ENCODE peak calls at places on chromosomes 4 and X, in six cellular contexts. Z, D, H, B, J and F are unnamed samples.

GRCh38 chr4:7526929-7527535 is 92.3 kb upstream of the PSAPL1 start:
- DNase-seq in H (no peak), J (no peak), D (no peak), Z (no peak), B (no peak), F (no peak)

GRCh38 chrX:63656871-63657580 is 128.0 kb downstream of the ARHGEF9 start:
- DNase-seq in J (no peak), B (no peak), Z (no peak), H (no peak), D (peak), F (no peak)

GRCh38 chr4:40419231-40419912 is 84.2 kb downstream of the CHRNA9 start:
- DNase-seq in H (no peak), B (no peak), J (no peak), Z (no peak), D (no peak), F (no peak)

GRCh38 chr4:38663021-38663800 is 788 bp upstream of the KLF3 start:
- DNase-seq in D (peak), J (no peak), Z (no peak), H (peak), B (no peak), F (no peak)

GRCh38 chr4:153013202-153013988 is 77.3 kb downstream of the FHDC1 start:
- DNase-seq in H (no peak), D (no peak), J (no peak), Z (no peak), B (no peak), F (no peak)

GRCh38 chrX:68807818-68808217 is 21.0 kb upstream of the EFNB1 start:
- DNase-seq in B (no peak), D (peak), Z (no peak), H (peak), J (no peak), F (no peak)

GRCh38 chrX:34379891-34380290 is 247.8 kb upstream of the FAM47A start:
- DNase-seq in H (no peak), B (no peak), J (no peak), D (peak), Z (no peak), F (no peak)

GRCh38 chr4:88166608-88167007 is 8.2 kb upstream of the ABCG2 start:
- DNase-seq in Z (no peak), D (no peak), B (no peak), J (no peak), H (no peak), F (no peak)

GRCh38 chr4:43331226-43332078 is 438.9 kb downstream of the GRXCR1 start:
- DNase-seq in B (no peak), Z (no peak), H (no peak), J (no peak), D (peak), F (no peak)

GRCh38 chr4:11768251-11768972 is 339.7 kb upstream of the HS3ST1 start:
- DNase-seq in J (no peak), B (no peak), H (no peak), D (peak), Z (no peak), F (no peak)

GRCh38 chr4:46270986-46271596 is 118.8 kb downstream of the GABRA2 start:
- DNase-seq in D (peak), J (no peak), B (no peak), Z (no peak), H (peak), F (no peak)

GRCh38 chr4:140305053-140305452 is 68.4 kb upstream of the SCOC start:
- DNase-seq in J (no peak), Z (no peak), B (no peak), D (no peak), H (no peak), F (no peak)

GRCh38 chr4:82500106-82500738 is 61.6 kb downstream of the TMEM150C start:
- DNase-seq in H (no peak), B (no peak), D (peak), Z (no peak), J (no peak), F (no peak)

GRCh38 chr4:153413827-153414226 is 52.3 kb upstream of the TMEM131L start:
- DNase-seq in J (no peak), H (no peak), B (no peak), Z (no peak), D (no peak), F (no peak)

GRCh38 chr4:36363024-36363423 is 81.6 kb downstream of the DTHD1 start:
- DNase-seq in J (no peak), H (no peak), Z (no peak), D (no peak), B (no peak), F (no peak)

GRCh38 chr4:187608001-187608421 is 387.6 kb upstream of the ZFP42 start:
- DNase-seq in B (no peak), D (peak), H (no peak), J (no peak), Z (no peak), F (no peak)

GRCh38 chrX:38666909-38667308 is 105.6 kb downstream of the TSPAN7 start:
- DNase-seq in H (no peak), D (no peak), Z (no peak), J (no peak), B (no peak), F (no peak)

GRCh38 chrX:110383414-110383813 is 24.8 kb downstream of the RTL9 start:
- DNase-seq in J (no peak), D (peak), H (no peak), B (no peak), Z (no peak), F (no peak)

DNA sequence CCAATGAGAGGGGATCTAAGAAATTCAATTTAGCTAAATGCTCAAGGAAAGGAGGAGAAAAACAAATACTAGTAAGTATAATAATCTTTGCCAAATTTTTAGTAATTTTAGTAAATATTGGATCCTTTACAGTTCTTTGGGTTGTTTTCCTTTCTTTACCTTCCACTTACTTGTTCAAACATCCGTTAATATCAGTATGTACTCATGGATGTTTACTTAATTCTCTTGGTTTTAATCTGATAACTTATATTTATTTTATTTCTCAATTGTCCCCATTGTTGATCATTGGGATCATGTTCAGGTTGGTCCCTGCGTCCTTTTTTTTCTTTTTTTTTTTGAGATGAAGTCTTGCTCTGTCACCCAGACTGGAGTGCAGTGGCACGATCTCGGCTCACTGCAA is 46.9 kb downstream of the SPIN2B start:
- DNase-seq in D (no peak), H (no peak), Z (no peak), J (no peak), B (no peak), F (no peak)
- H3K27ac ChIP-seq in D (no peak), H (no peak), Z (no peak), J (no peak), B (no peak), F (no peak)

GRCh38 chrX:20361081-20361889 is 94.6 kb upstream of the RPS6KA3 start:
- DNase-seq in H (no peak), B (peak), J (no peak), Z (peak), D (peak), F (peak)
- H3K4me3 ChIP-seq in H (no peak), B (no peak), J (no peak), Z (no peak), D (no peak), F (no peak)

GRCh38 chr4:184889683-184890082 is 63.9 kb upstream of the ACSL1 start:
- DNase-seq in B (no peak), H (no peak), J (no peak), D (no peak), Z (no peak), F (no peak)
- H3K27ac ChIP-seq in B (no peak), H (no peak), J (no peak), D (no peak), Z (no peak), F (no peak)

DNA sequence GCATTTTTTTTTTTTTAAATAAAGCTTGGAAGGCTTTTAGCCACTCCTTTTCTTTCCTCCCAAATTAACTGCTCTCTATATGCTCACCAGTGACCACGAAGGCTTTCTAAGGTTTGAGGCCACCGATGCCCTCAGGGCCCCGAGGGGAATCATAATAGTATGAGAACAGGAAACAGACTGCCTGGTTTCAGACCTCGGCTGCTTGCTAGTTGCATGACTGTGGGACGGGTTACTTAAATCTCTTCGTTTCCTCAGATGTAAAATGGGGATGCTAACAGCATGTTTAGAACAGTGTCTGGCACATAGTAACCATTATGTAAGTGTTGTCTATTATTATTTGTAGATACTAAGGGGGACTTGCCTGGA is 3.6 kb downstream of the LINC00632 start:
- DNase-seq in J (no peak), D (no peak), H (no peak), Z (no peak), B (no peak), F (no peak)
- H3K4me3 ChIP-seq in J (no peak), D (no peak), H (no peak), Z (peak), B (peak), F (peak)

DNA sequence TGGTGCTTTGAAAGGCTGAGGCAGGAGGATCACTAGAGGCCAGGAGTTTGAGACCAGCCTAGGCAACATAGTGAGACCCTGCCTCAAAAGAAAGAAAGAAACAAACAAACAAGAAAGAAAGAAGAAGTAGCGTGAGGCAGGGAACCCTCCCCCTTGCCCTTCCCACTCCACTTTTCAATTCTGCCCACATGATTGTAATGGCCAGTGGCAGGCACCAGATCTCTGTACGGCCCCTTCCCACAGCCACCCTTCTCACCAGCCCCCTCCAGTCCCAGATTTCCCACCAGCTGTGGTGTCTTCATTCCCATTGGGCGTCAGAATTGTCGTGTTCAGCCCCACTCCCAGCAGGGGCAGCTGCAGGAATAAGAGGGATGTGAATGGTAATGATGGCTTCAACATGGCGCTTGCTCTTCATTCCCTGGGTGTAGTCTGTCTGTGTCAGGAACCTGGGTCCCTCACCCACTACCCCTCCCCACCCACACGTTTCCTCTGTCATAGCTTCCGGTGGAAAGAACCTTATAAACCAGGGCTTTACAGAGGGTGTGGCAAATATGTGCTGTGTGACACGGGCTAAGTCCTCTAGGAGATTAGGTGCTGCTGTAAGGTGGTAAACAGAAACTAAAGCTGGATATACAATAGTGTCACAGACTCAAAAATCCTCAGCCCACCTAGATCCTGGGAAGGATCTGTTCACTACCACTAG is at the start of gene IL2RG:
- DNase-seq in H (no peak), B (no peak), Z (no peak), J (peak), D (no peak), F (no peak)
- H3K27ac ChIP-seq in H (no peak), B (peak), Z (no peak), J (peak), D (no peak), F (no peak)

GRCh38 chrX:18286322-18286831 is 65.7 kb upstream of the BEND2 start:
- DNase-seq in D (peak), J (no peak), H (no peak), B (no peak), Z (no peak), F (no peak)

GRCh38 chrX:18288716-18289115 is 65.8 kb downstream of the SCML2 start:
- DNase-seq in J (no peak), B (no peak), Z (no peak), H (no peak), D (no peak), F (no peak)

GRCh38 chrX:18291006-18291545 is 63.4 kb downstream of the SCML2 start:
- DNase-seq in Z (no peak), D (peak), H (no peak), B (no peak), J (no peak), F (no peak)

GRCh38 chrX:18294893-18295292 is 59.6 kb downstream of the SCML2 start:
- DNase-seq in Z (no peak), D (no peak), J (no peak), B (no peak), H (no peak), F (no peak)

DNA sequence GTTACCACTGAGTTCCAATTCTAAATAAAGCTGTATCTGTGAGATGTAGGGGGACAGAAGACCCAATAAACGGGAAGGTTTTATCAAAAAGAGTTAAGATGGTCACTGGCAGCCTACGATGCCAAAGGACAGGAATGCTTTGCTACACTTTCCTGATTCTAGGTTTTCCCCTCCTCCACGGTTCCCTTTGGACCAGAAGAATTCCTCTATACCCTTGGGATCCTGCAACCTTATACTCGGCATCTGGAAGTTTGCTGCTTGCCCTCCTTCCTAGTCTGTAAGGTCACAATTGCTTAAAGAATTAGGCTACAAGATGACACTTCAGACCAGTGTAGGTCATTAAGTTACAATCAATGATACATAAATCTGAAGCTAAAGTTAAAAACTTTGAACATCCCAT is 64.3 kb downstream of the SCML2 start:
- DNase-seq in H (no peak), J (no peak), Z (no peak), D (peak), B (no peak), F (no peak)
- H3K4me3 ChIP-seq in H (no peak), J (no peak), Z (no peak), D (no peak), B (no peak), F (no peak)